ENCODE peak calls at places on chromosomes 4 and X, in seven cellular contexts. M is IMR-90; A is AG08395; R is lower leg skin; J is stimulated activated CD4-positive, alpha-beta T cell treated with anti-CD3 and anti-CD28 coated beads, Interleukin-15, amount 100 ng/mL, for 1 hour; I is MCF 10A; Y is Kasumi-1. K is an unnamed sample.

GRCh38 chr4:1216869-1217294 is 32.0 kb downstream of the CTBP1 start:
- DNase-seq in M (no peak), A (no peak), R (no peak), J (peak; percentile 50), I (no peak), Y (peak; percentile 89), K (no peak)

GRCh38 chr4:63620271-63620670 is 789.0 kb downstream of the TECRL start:
- DNase-seq in M (no peak), A (no peak), R (no peak), J (no peak), I (no peak), Y (no peak), K (no peak)

GRCh38 chr4:153947998-153948397 is 159.1 kb upstream of the SFRP2 start:
- DNase-seq in M (no peak), A (no peak), R (no peak), J (no peak), I (no peak), Y (no peak), K (no peak)

GRCh38 chr4:9762823-9763475 is 18.5 kb upstream of the DRD5 start:
- DNase-seq in M (peak; percentile 55), A (peak; percentile 74), R (peak; percentile 60), J (no peak), I (peak; percentile 81), Y (peak; percentile 82), K (peak; percentile 51)

GRCh38 chrX:13123857-13124345 is 79.5 kb upstream of the FAM9C start:
- DNase-seq in M (peak; percentile 85), A (no peak), R (no peak), J (no peak), I (no peak), Y (peak; percentile 6), K (no peak)

GRCh38 chr4:106444557-106444956 is 76.0 kb upstream of the GIMD1 start:
- DNase-seq in M (no peak), A (no peak), R (no peak), J (no peak), I (no peak), Y (no peak), K (no peak)

GRCh38 chr4:8649631-8650261 is 57.2 kb downstream of the CPZ start:
- DNase-seq in M (no peak), A (no peak), R (no peak), J (no peak), I (no peak), Y (no peak), K (no peak)

GRCh38 chrX:119763175-119763574 is 4.8 kb downstream of the SOWAHD start:
- DNase-seq in M (peak; percentile 77), A (peak; percentile 67), R (no peak), J (no peak), I (no peak), Y (no peak), K (peak; percentile 54)

GRCh38 chr4:113827285-113827684 is 65.7 kb upstream of the CAMK2D start:
- DNase-seq in M (peak; percentile 87), A (peak; percentile 59), R (no peak), J (no peak), I (no peak), Y (no peak), K (peak; percentile 14)

GRCh38 chrX:12709047-12709446 is 82.2 kb upstream of the PRPS2 start:
- DNase-seq in M (no peak), A (no peak), R (no peak), J (no peak), I (no peak), Y (no peak), K (no peak)

GRCh38 chrX:10467793-10468192 is 152.6 kb downstream of the MID1 start:
- DNase-seq in M (peak; percentile 54), A (no peak), R (no peak), J (no peak), I (no peak), Y (peak; percentile 42), K (no peak)